ENCODE peak calls at places on chromosomes 3 and 15, in five cellular contexts. B is ovary, K is PC-3, O is heart right ventricle, A is neural progenitor cell. C is an unnamed sample. For H3K36me3, the result is how much of the 10 kb centered on the place peaks cover.

GRCh38 chr3:140035856-140036255 is 100.9 kb downstream of the CLSTN2 start:
- DNase-seq in B (no peak), K (no peak), O (no peak), A (peak), C (no peak)

GRCh38 chr3:101643009-101643844 is 33.7 kb downstream of the ZBTB11 start:
- DNase-seq in B (no peak), K (no peak), O (no peak), A (no peak), C (no peak)

GRCh38 chr3:108396336-108396735 is 100.0 kb downstream of the HHLA2 start:
- DNase-seq in B (no peak), K (no peak), O (no peak), A (no peak), C (no peak)

GRCh38 chr15:99906793-99907192 is 173.6 kb upstream of the LYSMD4 start:
- DNase-seq in B (no peak), K (no peak), O (no peak), A (no peak), C (no peak)

GRCh38 chr15:83837946-83838571 is 184.1 kb downstream of the ADAMTSL3 start:
- DNase-seq in B (peak), K (peak), O (no peak), A (peak), C (peak)

GRCh38 chr3:70273492-70273891 is 38.9 kb downstream of the MDFIC2 start:
- DNase-seq in B (no peak), K (no peak), O (no peak), A (no peak), C (no peak)

GRCh38 chr3:107064445-107065060 is 312.7 kb upstream of the CCDC54 start:
- DNase-seq in B (peak), K (peak), O (peak), A (peak), C (peak)

GRCh38 chr3:47605646-47606045 is 27.0 kb upstream of the CSPG5 start:
- DNase-seq in B (no peak), K (peak), O (no peak), A (no peak), C (peak)

GRCh38 chr3:69951616-69952015 is 47.9 kb upstream of the SAMMSON start:
- DNase-seq in B (no peak), K (no peak), O (no peak), A (no peak), C (no peak)

GRCh38 chr3:61730577-61731231 is 169.3 kb downstream of the PTPRG start:
- DNase-seq in B (no peak), K (no peak), O (no peak), A (no peak), C (no peak)

GRCh38 chr15:66737243-66738010 is 35.4 kb downstream of the SMAD6 start:
- DNase-seq in B (no peak), K (no peak), O (no peak), A (no peak), C (no peak)

GRCh38 chr3:162353414-162353813 is 856.8 kb downstream of the OTOL1 start:
- DNase-seq in B (no peak), K (no peak), O (no peak), A (no peak), C (no peak)

GRCh38 chr3:129585949-129586657 is 20.4 kb downstream of the PLXND1 start:
- DNase-seq in B (no peak), K (no peak), O (no peak), A (no peak), C (no peak)

GRCh38 chr3:150300847-150301517 is 107.1 kb upstream of the TSC22D2 start:
- DNase-seq in B (no peak), K (peak), O (no peak), A (no peak), C (peak)

GRCh38 chr3:42829628-42830436 is 20.6 kb downstream of the ACKR2 start:
- DNase-seq in B (no peak), K (peak), O (no peak), A (no peak), C (no peak)

GRCh38 chr3:195597848-195598247 is 14.1 kb upstream of the APOD start:
- DNase-seq in B (no peak), K (no peak), O (peak), A (no peak), C (no peak)

GRCh38 chr15:87618203-87618725 is 638.3 kb downstream of the NTRK3 start:
- DNase-seq in B (no peak), K (no peak), O (no peak), A (no peak), C (no peak)

GRCh38 chr3:2985479-2985878 is 124.7 kb downstream of the IL5RA start:
- DNase-seq in B (no peak), K (no peak), O (no peak), A (no peak), C (no peak)

GRCh38 chr15:70159397-70160009 is 61.8 kb upstream of the TLE3 start:
- DNase-seq in B (no peak), K (no peak), O (no peak), A (no peak), C (no peak)

GRCh38 chr3:4506559-4507009 is 13.4 kb downstream of the ITPR1 start:
- DNase-seq in B (no peak), K (no peak), O (no peak), A (no peak), C (no peak)

GRCh38 chr3:25423780-25424179 is 4.3 kb upstream of the RARB start:
- DNase-seq in B (no peak), K (peak), O (no peak), A (no peak), C (peak)

GRCh38 chr15:40918146-40918798 is 10.9 kb upstream of the DLL4 start:
- DNase-seq in B (no peak), K (no peak), O (no peak), A (no peak), C (no peak)

GRCh38 chr3:30893678-30894325 is 659 bp downstream of the GADL1 start:
- DNase-seq in B (no peak), K (peak), O (no peak), A (no peak), C (no peak)
- H3K4me3 ChIP-seq in B (no peak), K (peak), O (peak), A (peak), C (peak)

GRCh38 chr3:121463745-121464144 is 82.0 kb downstream of the POLQ start:
- DNase-seq in B (no peak), K (peak), O (no peak), A (no peak), C (no peak)

GRCh38 chr3:121467085-121467484 is 78.7 kb downstream of the POLQ start:
- DNase-seq in B (no peak), K (no peak), O (no peak), A (no peak), C (no peak)

GRCh38 chr3:121462565-121462964 is 83.2 kb downstream of the POLQ start:
- DNase-seq in B (no peak), K (no peak), O (no peak), A (no peak), C (no peak)
- H3K36me3 ChIP-seq in B (under half), K (under half), O (under half), A (under half), C (under half)

GRCh38 chr3:188295876-188296275 is 141.9 kb downstream of the LPP start:
- DNase-seq in B (no peak), K (no peak), O (no peak), A (no peak), C (no peak)
- H3K4me3 ChIP-seq in B (no peak), K (no peak), O (no peak), A (no peak), C (no peak)

GRCh38 chr3:172310361-172310760 is 137.9 kb downstream of the GHSR start:
- DNase-seq in B (no peak), K (no peak), O (no peak), A (no peak), C (no peak)

GRCh38 chr3:172311217-172311616 is 137.0 kb downstream of the GHSR start:
- DNase-seq in B (no peak), K (no peak), O (no peak), A (no peak), C (no peak)

GRCh38 chr3:172309059-172309458 is 139.2 kb downstream of the GHSR start:
- DNase-seq in B (no peak), K (no peak), O (no peak), A (no peak), C (no peak)

GRCh38 chr3:172312006-172312405 is 136.2 kb downstream of the GHSR start:
- DNase-seq in B (no peak), K (no peak), O (no peak), A (no peak), C (no peak)

DNA sequence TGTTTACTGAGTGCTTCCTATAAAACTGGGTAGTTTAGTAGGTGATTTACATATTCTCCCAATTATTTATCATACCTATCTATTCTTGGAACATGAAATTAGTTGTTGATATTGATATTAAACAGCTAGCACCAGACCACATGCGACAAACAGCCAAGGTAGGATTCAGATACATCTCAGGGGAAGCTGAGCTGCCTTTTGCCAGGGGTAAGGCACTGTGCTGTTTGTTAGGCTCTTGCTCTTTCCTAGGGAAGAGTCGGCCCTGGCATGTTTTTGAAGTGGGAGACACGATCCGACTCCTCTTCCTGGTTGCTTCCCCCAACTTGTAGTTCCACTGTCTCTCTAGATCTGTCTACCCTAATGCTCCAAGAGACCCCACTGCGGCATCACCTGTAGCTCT is 138.5 kb downstream of the GHSR start:
- DNase-seq in B (no peak), K (no peak), O (no peak), A (no peak), C (no peak)
- H3K36me3 ChIP-seq in B (under half), K (under half), O (half or more), A (under half), C (half or more)

GRCh38 chr15:90877996-90878395 is 6.3 kb upstream of the FES start:
- DNase-seq in B (peak), K (no peak), O (no peak), A (no peak), C (no peak)

GRCh38 chr15:90876046-90876445 is 7.7 kb downstream of the FURIN start:
- DNase-seq in B (peak), K (no peak), O (no peak), A (no peak), C (no peak)

GRCh38 chr15:90876512-90877170 is 7.7 kb upstream of the FES start:
- DNase-seq in B (no peak), K (no peak), O (no peak), A (no peak), C (no peak)

GRCh38 chr15:90878660-90879059 is 5.6 kb upstream of the FES start:
- DNase-seq in B (peak), K (no peak), O (no peak), A (no peak), C (no peak)

GRCh38 chr15:90877315-90877714 is 7.0 kb upstream of the FES start:
- DNase-seq in B (no peak), K (no peak), O (no peak), A (no peak), C (no peak)
- H3K4me3 ChIP-seq in B (no peak), K (no peak), O (no peak), A (no peak), C (no peak)

GRCh38 chr3:23888617-23889228 is 28.1 kb downstream of the NKIRAS1 start:
- DNase-seq in B (no peak), K (peak), O (no peak), A (no peak), C (peak)

GRCh38 chr3:23886311-23886710 is 30.5 kb downstream of the NKIRAS1 start:
- DNase-seq in B (no peak), K (no peak), O (no peak), A (no peak), C (no peak)

GRCh38 chr3:23889401-23889800 is 27.4 kb downstream of the NKIRAS1 start:
- DNase-seq in B (no peak), K (no peak), O (no peak), A (no peak), C (no peak)

GRCh38 chr3:23894166-23895061 is 22.4 kb downstream of the NKIRAS1 start:
- DNase-seq in B (no peak), K (no peak), O (no peak), A (no peak), C (no peak)

DNA sequence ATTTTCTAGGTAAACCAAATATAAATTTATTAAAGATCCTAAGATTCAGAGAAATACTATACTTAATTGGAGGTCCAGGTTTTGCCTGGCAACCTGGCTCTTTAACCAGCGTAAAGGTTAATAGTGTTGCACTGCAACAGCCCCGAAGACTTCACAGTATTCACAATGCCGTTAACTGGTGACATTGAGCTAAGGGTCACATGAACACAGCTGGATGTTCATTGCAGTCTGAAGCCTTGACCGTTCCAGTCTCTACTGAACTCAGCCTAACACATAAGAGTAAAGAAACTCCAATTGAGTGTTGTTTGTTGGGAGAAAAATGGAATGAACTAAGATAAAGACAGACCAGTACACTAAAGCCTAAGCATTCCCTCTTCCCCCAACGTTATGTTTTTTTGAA is 26.8 kb downstream of the NKIRAS1 start:
- DNase-seq in B (no peak), K (no peak), O (no peak), A (no peak), C (no peak)
- H3K36me3 ChIP-seq in B (under half), K (under half), O (under half), A (under half), C (under half)

GRCh38 chr3:50270841-50271240 is 1.9 kb downstream of the SEMA3B start:
- DNase-seq in B (peak), K (no peak), O (no peak), A (no peak), C (no peak)
- H3K4me3 ChIP-seq in B (no peak), K (no peak), O (no peak), A (no peak), C (no peak)

C was measured in brain microvascular endothelial cell.